ENCODE peak calls at places on chromosomes 3 and 15, in five cellular contexts. One of them, this sample, is unnamed.

GRCh38 chr15:90859234-90860131 is 8.9 kb upstream of the FURIN start:
- DNase-seq in HuH-7.5: peak; percentile 63
- DNase-seq in activated naive CD4-positive, alpha-beta T cell: no peak
- DNase-seq in DND-41: no peak
- DNase-seq in Ammon's horn: no peak
- DNase-seq in this sample: no peak

GRCh38 chr3:167102071-167102470 is 278.0 kb downstream of the ZBBX start:
- DNase-seq in HuH-7.5: no peak
- DNase-seq in activated naive CD4-positive, alpha-beta T cell: no peak
- DNase-seq in DND-41: no peak
- DNase-seq in Ammon's horn: no peak
- DNase-seq in this sample: no peak

GRCh38 chr3:128448491-128448890 is 18.2 kb downstream of the DNAJB8 start:
- DNase-seq in HuH-7.5: no peak
- DNase-seq in activated naive CD4-positive, alpha-beta T cell: peak; percentile 11
- DNase-seq in DND-41: peak; percentile 11
- DNase-seq in Ammon's horn: no peak
- DNase-seq in this sample: no peak

GRCh38 chr3:184380210-184380626 is 364 bp downstream of the CHRD start:
- DNase-seq in HuH-7.5: peak; percentile 84
- DNase-seq in activated naive CD4-positive, alpha-beta T cell: peak; percentile 6
- DNase-seq in DND-41: no peak
- DNase-seq in Ammon's horn: peak; percentile 59
- DNase-seq in this sample: peak; percentile 33

GRCh38 chr15:40313531-40314398 is 6.0 kb upstream of the PLCB2 start:
- DNase-seq in HuH-7.5: no peak
- DNase-seq in activated naive CD4-positive, alpha-beta T cell: peak; percentile 17
- DNase-seq in DND-41: peak; percentile 62
- DNase-seq in Ammon's horn: peak; percentile 72
- DNase-seq in this sample: peak; percentile 62

GRCh38 chr3:126913524-126913923 is 69.4 kb upstream of the PLXNA1 start:
- DNase-seq in HuH-7.5: no peak
- DNase-seq in activated naive CD4-positive, alpha-beta T cell: no peak
- DNase-seq in DND-41: no peak
- DNase-seq in Ammon's horn: no peak
- DNase-seq in this sample: no peak

GRCh38 chr3:143654906-143655305 is 193.4 kb downstream of the SLC9A9 start:
- DNase-seq in HuH-7.5: no peak
- DNase-seq in activated naive CD4-positive, alpha-beta T cell: no peak
- DNase-seq in DND-41: no peak
- DNase-seq in Ammon's horn: no peak
- DNase-seq in this sample: no peak

GRCh38 chr15:92954578-92954977 is 54.5 kb downstream of the CHD2 start:
- DNase-seq in HuH-7.5: no peak
- DNase-seq in activated naive CD4-positive, alpha-beta T cell: no peak
- DNase-seq in DND-41: peak; percentile 17
- DNase-seq in Ammon's horn: no peak
- DNase-seq in this sample: no peak

GRCh38 chr3:157030712-157031111 is 129.2 kb downstream of the CCNL1 start:
- DNase-seq in HuH-7.5: no peak
- DNase-seq in activated naive CD4-positive, alpha-beta T cell: no peak
- DNase-seq in DND-41: no peak
- DNase-seq in Ammon's horn: peak; percentile 11
- DNase-seq in this sample: no peak

GRCh38 chr3:37024820-37025405 is 31.6 kb downstream of the MLH1 start:
- DNase-seq in HuH-7.5: no peak
- DNase-seq in activated naive CD4-positive, alpha-beta T cell: no peak
- DNase-seq in DND-41: no peak
- DNase-seq in Ammon's horn: no peak
- DNase-seq in this sample: no peak

GRCh38 chr3:12961007-12961725 is 112.1 kb downstream of the IQSEC1 start:
- DNase-seq in HuH-7.5: no peak
- DNase-seq in activated naive CD4-positive, alpha-beta T cell: no peak
- DNase-seq in DND-41: no peak
- DNase-seq in Ammon's horn: no peak
- DNase-seq in this sample: no peak

GRCh38 chr15:75508741-75509532 is 57.4 kb upstream of the SIN3A start:
- DNase-seq in HuH-7.5: peak; percentile 64
- DNase-seq in activated naive CD4-positive, alpha-beta T cell: no peak
- DNase-seq in DND-41: no peak
- DNase-seq in Ammon's horn: peak; percentile 25
- DNase-seq in this sample: no peak

GRCh38 chr3:29972594-29972993 is 633.8 kb upstream of the TGFBR2 start:
- DNase-seq in HuH-7.5: no peak
- DNase-seq in activated naive CD4-positive, alpha-beta T cell: no peak
- DNase-seq in DND-41: no peak
- DNase-seq in Ammon's horn: no peak
- DNase-seq in this sample: no peak

GRCh38 chr3:105423392-105423791 is 56.7 kb downstream of the ALCAM start:
- DNase-seq in HuH-7.5: no peak
- DNase-seq in activated naive CD4-positive, alpha-beta T cell: no peak
- DNase-seq in DND-41: no peak
- DNase-seq in Ammon's horn: no peak
- DNase-seq in this sample: no peak

GRCh38 chr3:67016522-67017080 is 18.5 kb downstream of the KBTBD8 start:
- DNase-seq in HuH-7.5: no peak
- DNase-seq in activated naive CD4-positive, alpha-beta T cell: no peak
- DNase-seq in DND-41: no peak
- DNase-seq in Ammon's horn: no peak
- DNase-seq in this sample: no peak

GRCh38 chr3:152466784-152467183 is 198.1 kb downstream of the MBNL1 start:
- DNase-seq in HuH-7.5: no peak
- DNase-seq in activated naive CD4-positive, alpha-beta T cell: no peak
- DNase-seq in DND-41: no peak
- DNase-seq in Ammon's horn: no peak
- DNase-seq in this sample: no peak

GRCh38 chr15:69009353-69009752 is 5.1 kb upstream of the NOX5 start:
- DNase-seq in HuH-7.5: no peak
- DNase-seq in activated naive CD4-positive, alpha-beta T cell: no peak
- DNase-seq in DND-41: no peak
- DNase-seq in Ammon's horn: no peak
- DNase-seq in this sample: no peak

GRCh38 chr3:5787863-5788488 is 600.5 kb downstream of the EDEM1 start:
- DNase-seq in HuH-7.5: no peak
- DNase-seq in activated naive CD4-positive, alpha-beta T cell: no peak
- DNase-seq in DND-41: no peak
- DNase-seq in Ammon's horn: peak; percentile 87
- DNase-seq in this sample: no peak

GRCh38 chr3:96813820-96814580 is 394 bp upstream of the EPHA6 start:
- DNase-seq in HuH-7.5: peak; percentile 69
- DNase-seq in activated naive CD4-positive, alpha-beta T cell: no peak
- DNase-seq in DND-41: no peak
- DNase-seq in Ammon's horn: peak; percentile 59
- DNase-seq in this sample: peak; percentile 46

GRCh38 chr3:45560270-45561020 is 34.1 kb upstream of the LIMD1 start:
- DNase-seq in HuH-7.5: no peak
- DNase-seq in activated naive CD4-positive, alpha-beta T cell: no peak
- DNase-seq in DND-41: no peak
- DNase-seq in Ammon's horn: peak; percentile 84
- DNase-seq in this sample: no peak

GRCh38 chr15:40330368-40330836 is 6.9 kb downstream of the INAFM2 start:
- DNase-seq in HuH-7.5: no peak
- DNase-seq in activated naive CD4-positive, alpha-beta T cell: no peak
- DNase-seq in DND-41: no peak
- DNase-seq in Ammon's horn: peak; percentile 74
- DNase-seq in this sample: no peak

GRCh38 chr3:24128195-24129005 is 183.3 kb downstream of the NR1D2 start:
- DNase-seq in HuH-7.5: no peak
- DNase-seq in activated naive CD4-positive, alpha-beta T cell: no peak
- DNase-seq in DND-41: no peak
- DNase-seq in Ammon's horn: no peak
- DNase-seq in this sample: no peak

GRCh38 chr3:129829640-129830039 is 63.9 kb downstream of the TMCC1 start:
- DNase-seq in HuH-7.5: peak; percentile 14
- DNase-seq in activated naive CD4-positive, alpha-beta T cell: no peak
- DNase-seq in DND-41: peak; percentile 45
- DNase-seq in Ammon's horn: peak; percentile 90
- DNase-seq in this sample: peak; percentile 49

GRCh38 chr3:138461246-138461645 is 26.8 kb downstream of the ESYT3 start:
- DNase-seq in HuH-7.5: no peak
- DNase-seq in activated naive CD4-positive, alpha-beta T cell: no peak
- DNase-seq in DND-41: no peak
- DNase-seq in Ammon's horn: no peak
- DNase-seq in this sample: no peak

GRCh38 chr3:158642005-158642404 is 2.3 kb upstream of the GFM1 start:
- DNase-seq in HuH-7.5: no peak
- DNase-seq in activated naive CD4-positive, alpha-beta T cell: no peak
- DNase-seq in DND-41: no peak
- DNase-seq in Ammon's horn: no peak
- DNase-seq in this sample: no peak

GRCh38 chr3:134748698-134749097 is 46.4 kb upstream of the EPHB1 start:
- DNase-seq in HuH-7.5: no peak
- DNase-seq in activated naive CD4-positive, alpha-beta T cell: no peak
- DNase-seq in DND-41: no peak
- DNase-seq in Ammon's horn: no peak
- DNase-seq in this sample: no peak

GRCh38 chr3:11155341-11156025 is 1.2 kb downstream of the HRH1 start:
- DNase-seq in HuH-7.5: peak; percentile 87
- DNase-seq in activated naive CD4-positive, alpha-beta T cell: no peak
- DNase-seq in DND-41: no peak
- DNase-seq in Ammon's horn: peak; percentile 87
- DNase-seq in this sample: peak; percentile 56

GRCh38 chr3:180036092-180036677 is 552 bp downstream of the PEX5L start:
- DNase-seq in HuH-7.5: no peak
- DNase-seq in activated naive CD4-positive, alpha-beta T cell: no peak
- DNase-seq in DND-41: no peak
- DNase-seq in Ammon's horn: no peak
- DNase-seq in this sample: no peak

GRCh38 chr3:72193768-72194463 is 409.0 kb upstream of the PROK2 start:
- DNase-seq in HuH-7.5: no peak
- DNase-seq in activated naive CD4-positive, alpha-beta T cell: no peak
- DNase-seq in DND-41: no peak
- DNase-seq in Ammon's horn: no peak
- DNase-seq in this sample: no peak

GRCh38 chr3:45929042-45929679 is 14.1 kb upstream of the CXCR6 start:
- DNase-seq in HuH-7.5: peak; percentile 75
- DNase-seq in activated naive CD4-positive, alpha-beta T cell: peak; percentile 57
- DNase-seq in DND-41: peak; percentile 81
- DNase-seq in Ammon's horn: peak; percentile 31
- DNase-seq in this sample: no peak

GRCh38 chr3:146416366-146416765 is 53.0 kb downstream of the PLSCR2 start:
- DNase-seq in HuH-7.5: no peak
- DNase-seq in activated naive CD4-positive, alpha-beta T cell: no peak
- DNase-seq in DND-41: no peak
- DNase-seq in Ammon's horn: no peak
- DNase-seq in this sample: no peak

GRCh38 chr3:11290743-11291680 is 18.8 kb downstream of the ATG7 start:
- DNase-seq in HuH-7.5: no peak
- DNase-seq in activated naive CD4-positive, alpha-beta T cell: no peak
- DNase-seq in DND-41: peak; percentile 61
- DNase-seq in Ammon's horn: no peak
- DNase-seq in this sample: no peak

GRCh38 chr3:44060164-44060563 is 181.5 kb upstream of the TOPAZ1 start:
- DNase-seq in HuH-7.5: no peak
- DNase-seq in activated naive CD4-positive, alpha-beta T cell: peak; percentile 3
- DNase-seq in DND-41: no peak
- DNase-seq in Ammon's horn: no peak
- DNase-seq in this sample: no peak

GRCh38 chr3:73663495-73663894 is 38.8 kb upstream of the PDZRN3 start:
- DNase-seq in HuH-7.5: no peak
- DNase-seq in activated naive CD4-positive, alpha-beta T cell: no peak
- DNase-seq in DND-41: no peak
- DNase-seq in Ammon's horn: no peak
- DNase-seq in this sample: no peak

GRCh38 chr15:22866066-22866465 is 27.6 kb downstream of the NIPA2 start:
- DNase-seq in HuH-7.5: no peak
- DNase-seq in activated naive CD4-positive, alpha-beta T cell: no peak
- DNase-seq in DND-41: no peak
- DNase-seq in Ammon's horn: no peak
- DNase-seq in this sample: no peak